ENCODE peak calls at places on chromosomes 11 and 22, in five cellular contexts. P, D, S, Z and V are unnamed samples.

GRCh38 chr11:43537831-43538230 is 142.7 kb upstream of the HSD17B12 start:
- DNase-seq in P (no peak), D (no peak), S (no peak), Z (no peak), V (no peak)

GRCh38 chr11:100691886-100692285 is 4.8 kb downstream of the ARHGAP42 start:
- DNase-seq in P (no peak), D (no peak), S (no peak), Z (no peak), V (no peak)

GRCh38 chr22:29260031-29260560 is 7.7 kb downstream of the RHBDD3 start:
- DNase-seq in P (no peak), D (no peak), S (no peak), Z (no peak), V (no peak)

GRCh38 chr11:9775393-9775780 is 111.5 kb downstream of the SWAP70 start:
- DNase-seq in P (no peak), D (no peak), S (no peak), Z (no peak), V (no peak)

GRCh38 chr22:19448739-19449421 is 1.4 kb upstream of the C22orf39 start:
- DNase-seq in P (no peak), D (no peak), S (no peak), Z (peak), V (no peak)

GRCh38 chr11:92329137-92329536 is 104.5 kb downstream of the FAT3 start:
- DNase-seq in P (no peak), D (no peak), S (no peak), Z (no peak), V (no peak)

GRCh38 chr11:112548641-112549040 is 288.0 kb upstream of the PLET1 start:
- DNase-seq in P (no peak), D (no peak), S (no peak), Z (no peak), V (no peak)

GRCh38 chr11:124674168-124674517 is 439 bp downstream of the SPA17 start:
- DNase-seq in P (no peak), D (no peak), S (no peak), Z (no peak), V (no peak)

GRCh38 chr11:110580571-110580970 is 131.7 kb downstream of the ARHGAP20 start:
- DNase-seq in P (no peak), D (no peak), S (no peak), Z (no peak), V (no peak)

GRCh38 chr22:37178350-37179125 is 9.5 kb downstream of the C1QTNF6 start:
- DNase-seq in P (no peak), D (no peak), S (no peak), Z (no peak), V (no peak)

GRCh38 chr22:36331912-36332622 is 55.7 kb downstream of the MYH9 start:
- DNase-seq in P (no peak), D (no peak), S (no peak), Z (peak), V (no peak)

GRCh38 chr22:20591660-20592310 is 84.4 kb downstream of the MED15 start:
- DNase-seq in P (no peak), D (no peak), S (peak), Z (no peak), V (no peak)

GRCh38 chr22:32674925-32675825 is 126.3 kb upstream of the TIMP3 start:
- DNase-seq in P (no peak), D (no peak), S (no peak), Z (no peak), V (no peak)

GRCh38 chr11:120128392-120129172 is 9.3 kb downstream of the TRIM29 start:
- DNase-seq in P (no peak), D (no peak), S (no peak), Z (no peak), V (no peak)

GRCh38 chr22:19877626-19878339 is 23.1 kb upstream of the GNB1L start:
- DNase-seq in P (no peak), D (no peak), S (peak), Z (no peak), V (no peak)

GRCh38 chr22:22452211-22452610 is 56.3 kb downstream of the ZNF280B start:
- DNase-seq in P (no peak), D (no peak), S (no peak), Z (no peak), V (no peak)

GRCh38 chr22:36332623-36333331 is 55.0 kb downstream of the MYH9 start:
- DNase-seq in P (no peak), D (no peak), S (peak), Z (peak), V (no peak)

GRCh38 chr11:46631676-46632075 is 14.3 kb downstream of the ATG13 start:
- DNase-seq in P (no peak), D (no peak), S (no peak), Z (no peak), V (no peak)

GRCh38 chr11:1194231-1194976 is 28.5 kb upstream of the MUC5B start:
- DNase-seq in P (no peak), D (no peak), S (no peak), Z (no peak), V (no peak)

GRCh38 chr22:50613291-50613981 is 12.8 kb downstream of the MAPK8IP2 start:
- DNase-seq in P (no peak), D (no peak), S (no peak), Z (no peak), V (no peak)

GRCh38 chr11:126282361-126282741 is 542 bp upstream of the TIRAP start:
- DNase-seq in P (no peak), D (no peak), S (peak), Z (peak), V (no peak)

GRCh38 chr11:128837627-128838026 is 29.5 kb downstream of the KCNJ1 start:
- DNase-seq in P (no peak), D (no peak), S (no peak), Z (no peak), V (no peak)

GRCh38 chr11:120334894-120335462 is 1.2 kb upstream of the ARHGEF12 start:
- DNase-seq in P (no peak), D (no peak), S (peak), Z (peak), V (no peak)

GRCh38 chr11:130979386-130979972 is 63.2 kb upstream of the SNX19 start:
- DNase-seq in P (no peak), D (no peak), S (peak), Z (no peak), V (no peak)

GRCh38 chr11:122375687-122376399 is 259.8 kb upstream of the BLID start:
- DNase-seq in P (no peak), D (no peak), S (peak), Z (no peak), V (no peak)

GRCh38 chr22:36299295-36299694 is 46.4 kb downstream of the APOL1 start:
- DNase-seq in P (no peak), D (no peak), S (no peak), Z (no peak), V (no peak)

GRCh38 chr11:87463486-87464102 is 425.9 kb downstream of the TMEM135 start:
- DNase-seq in P (no peak), D (no peak), S (peak), Z (no peak), V (no peak)

GRCh38 chr11:103892603-103893002 is 143.8 kb upstream of the DDI1 start:
- DNase-seq in P (no peak), D (no peak), S (peak), Z (no peak), V (no peak)

GRCh38 chr11:128390246-128390645 is 197.1 kb downstream of the ETS1 start:
- DNase-seq in P (no peak), D (no peak), S (no peak), Z (no peak), V (no peak)

GRCh38 chr22:31400023-31400397 is 606 bp downstream of the DRG1 start:
- DNase-seq in P (no peak), D (no peak), S (peak), Z (no peak), V (no peak)

GRCh38 chr11:123566852-123567251 is 87.6 kb downstream of the SCN3B start:
- DNase-seq in P (no peak), D (no peak), S (no peak), Z (no peak), V (no peak)

GRCh38 chr11:131866535-131867400 is 496.4 kb downstream of the NTM start:
- DNase-seq in P (no peak), D (no peak), S (no peak), Z (no peak), V (no peak)

GRCh38 chr11:92424281-92424680 is 199.7 kb downstream of the FAT3 start:
- DNase-seq in P (no peak), D (no peak), S (peak), Z (no peak), V (no peak)

GRCh38 chr11:2927851-2928604 is 1.2 kb downstream of the PHLDA2 start:
- DNase-seq in P (no peak), D (no peak), S (no peak), Z (no peak), V (no peak)

GRCh38 chr11:113417428-113417827 is 29.8 kb downstream of the ANKK1 start:
- DNase-seq in P (no peak), D (no peak), S (no peak), Z (no peak), V (no peak)

GRCh38 chr11:119641991-119642745 is 86.8 kb downstream of the NECTIN1 start:
- DNase-seq in P (no peak), D (no peak), S (peak), Z (no peak), V (no peak)

GRCh38 chr11:65540290-65541092 is 15.6 kb downstream of the SCYL1 start:
- DNase-seq in P (peak), D (peak), S (peak), Z (peak), V (no peak)

GRCh38 chr11:131855320-131855719 is 484.9 kb downstream of the NTM start:
- DNase-seq in P (no peak), D (no peak), S (no peak), Z (no peak), V (no peak)

GRCh38 chr11:119356349-119357031 is 10.0 kb upstream of the MFRP start:
- DNase-seq in P (peak), D (peak), S (peak), Z (peak), V (no peak)